ENCODE peak calls at places on chromosomes 13 and 19, in six cellular contexts. V, K, J, Z, A and X are unnamed samples.

GRCh38 chr13:26952551-26953138 is 192.1 kb upstream of the GPR12 start:
- DNase-seq in V (no peak), K (no peak), J (no peak), Z (no peak), A (no peak), X (no peak)

GRCh38 chr13:41383400-41383799 is 72.3 kb downstream of the NAA16 start:
- DNase-seq in V (no peak), K (peak; percentile 43), J (no peak), Z (no peak), A (no peak), X (no peak)

GRCh38 chr19:41175825-41176734 is 16.9 kb upstream of the CYP2S1 start:
- DNase-seq in V (no peak), K (peak; percentile 63), J (peak; percentile 69), Z (peak; percentile 58), A (peak; percentile 40), X (peak; percentile 90)

GRCh38 chr19:4830768-4831265 is 695 bp downstream of the TICAM1 start:
- DNase-seq in V (no peak), K (no peak), J (no peak), Z (no peak), A (no peak), X (peak; percentile 39)

GRCh38 chr19:29770653-29771052 is 41.1 kb upstream of the CCNE1 start:
- DNase-seq in V (no peak), K (no peak), J (no peak), Z (no peak), A (no peak), X (no peak)

GRCh38 chr13:97005631-97006262 is 11.5 kb upstream of the OXGR1 start:
- DNase-seq in V (no peak), K (peak; percentile 59), J (peak; percentile 43), Z (peak; percentile 4), A (no peak), X (peak; percentile 74)

GRCh38 chr13:112722433-112723250 is 32.8 kb downstream of the ATP11A start:
- DNase-seq in V (peak; percentile 66), K (peak; percentile 88), J (peak; percentile 64), Z (peak; percentile 90), A (peak; percentile 79), X (peak; percentile 73)

GRCh38 chr19:39246951-39247669 is 1.5 kb downstream of the IFNL4 start:
- DNase-seq in V (no peak), K (no peak), J (no peak), Z (no peak), A (no peak), X (peak; percentile 20)

GRCh38 chr13:59543418-59543817 is 620.3 kb downstream of the DIAPH3 start:
- DNase-seq in V (no peak), K (no peak), J (no peak), Z (no peak), A (no peak), X (no peak)

GRCh38 chr13:78593652-78594494 is 9.5 kb downstream of the POU4F1 start:
- DNase-seq in V (no peak), K (no peak), J (no peak), Z (no peak), A (no peak), X (no peak)

GRCh38 chr19:7844951-7845350 is 14.9 kb downstream of the EVI5L start:
- DNase-seq in V (no peak), K (no peak), J (no peak), Z (no peak), A (no peak), X (no peak)

GRCh38 chr13:98909016-98909415 is 68.8 kb downstream of the DOCK9 start:
- DNase-seq in V (no peak), K (peak; percentile 35), J (peak; percentile 29), Z (no peak), A (no peak), X (peak; percentile 92)

GRCh38 chr13:65292488-65292901 is 1937.6 kb downstream of the PCDH9 start:
- DNase-seq in V (no peak), K (peak; percentile 73), J (peak; percentile 85), Z (peak; percentile 36), A (no peak), X (peak; percentile 47)

GRCh38 chr19:10317857-10318462 is 2.1 kb upstream of the FDX2 start:
- DNase-seq in V (no peak), K (no peak), J (no peak), Z (no peak), A (no peak), X (no peak)

GRCh38 chr13:79525458-79525857 is 44.5 kb downstream of the NDFIP2 start:
- DNase-seq in V (no peak), K (peak; percentile 59), J (no peak), Z (no peak), A (no peak), X (peak; percentile 68)

GRCh38 chr13:106520205-106521004 is 15.1 kb downstream of the EFNB2 start:
- DNase-seq in V (no peak), K (peak; percentile 68), J (peak; percentile 70), Z (no peak), A (no peak), X (no peak)
- TF ChIP-seq CTCF in V (no peak), K (peak; percentile 57), J (peak; percentile 47), Z (peak; percentile 73), A (peak; percentile 43), X (peak; percentile 34)

DNA sequence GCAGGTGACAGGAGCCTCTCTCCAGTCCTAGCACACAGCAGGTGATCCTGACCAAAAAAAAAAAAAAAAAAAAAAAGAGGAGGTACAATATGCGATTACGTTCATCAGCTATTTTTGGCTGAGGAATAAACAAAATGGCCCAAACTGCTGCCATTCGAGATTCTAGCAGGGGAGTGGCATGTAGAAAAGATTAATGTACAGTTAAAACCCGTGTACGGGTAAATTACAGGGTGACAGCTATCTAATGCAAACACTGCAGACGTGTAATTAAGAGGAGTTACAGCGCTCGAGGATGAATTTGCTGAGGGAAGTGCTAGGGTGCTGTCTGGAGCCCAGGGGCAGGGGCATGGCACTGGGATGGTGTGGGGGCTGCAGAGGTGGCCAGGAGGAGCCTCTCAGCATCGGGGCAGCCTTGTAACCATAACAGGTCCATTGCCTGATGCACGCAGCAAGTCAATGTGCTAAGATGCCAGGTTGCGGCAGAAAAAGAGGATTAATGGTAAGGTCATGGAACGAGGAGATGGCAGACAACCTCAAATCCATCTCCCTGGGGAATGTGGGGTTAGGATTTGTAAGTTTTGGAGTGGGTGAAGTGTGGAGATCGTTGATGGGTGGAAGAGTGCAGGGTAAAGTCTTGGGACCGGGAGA is 17.4 kb downstream of the CHST8 start:
- DNase-seq in V (no peak), K (no peak), J (no peak), Z (no peak), A (no peak), X (no peak)
- H3K4me3 ChIP-seq in V (no peak overlapping the region), K (no peak overlapping the region), J (no peak overlapping the region), Z (no peak overlapping the region), A (no peak overlapping the region), X (no peak overlapping the region)

DNA sequence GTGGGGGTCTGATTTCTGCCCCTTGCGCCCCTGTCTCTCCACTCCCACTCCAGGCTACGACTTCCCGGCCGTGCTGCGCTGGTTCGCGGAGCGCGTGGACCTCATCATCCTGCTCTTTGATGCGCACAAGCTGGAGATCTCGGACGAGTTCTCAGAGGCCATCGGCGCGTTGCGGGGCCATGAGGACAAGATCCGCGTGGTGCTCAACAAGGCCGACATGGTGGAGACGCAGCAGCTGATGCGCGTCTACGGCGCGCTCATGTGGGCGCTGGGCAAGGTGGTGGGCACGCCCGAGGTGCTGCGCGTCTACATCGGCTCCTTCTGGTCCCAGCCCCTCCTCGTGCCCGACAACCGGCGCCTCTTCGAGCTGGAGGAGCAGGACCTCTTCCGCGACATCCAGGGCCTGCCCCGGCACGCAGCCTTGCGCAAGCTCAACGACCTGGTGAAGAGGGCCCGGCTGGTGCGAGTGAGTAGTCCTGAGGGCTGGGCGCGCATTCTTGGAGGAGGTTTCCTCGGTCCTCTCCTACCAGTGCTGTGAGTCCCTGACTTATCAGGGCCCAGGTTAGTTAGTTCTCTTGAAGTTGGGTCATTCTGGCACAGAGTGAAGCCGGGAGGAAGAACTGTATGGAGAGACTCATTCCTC is 12.7 kb downstream of the EHD2 start:
- DNase-seq in V (no peak), K (no peak), J (no peak), Z (no peak), A (no peak), X (peak; percentile 98)
- TF ChIP-seq CTCF in V (no peak), K (no peak), J (no peak), Z (no peak), A (no peak), X (no peak)

DNA sequence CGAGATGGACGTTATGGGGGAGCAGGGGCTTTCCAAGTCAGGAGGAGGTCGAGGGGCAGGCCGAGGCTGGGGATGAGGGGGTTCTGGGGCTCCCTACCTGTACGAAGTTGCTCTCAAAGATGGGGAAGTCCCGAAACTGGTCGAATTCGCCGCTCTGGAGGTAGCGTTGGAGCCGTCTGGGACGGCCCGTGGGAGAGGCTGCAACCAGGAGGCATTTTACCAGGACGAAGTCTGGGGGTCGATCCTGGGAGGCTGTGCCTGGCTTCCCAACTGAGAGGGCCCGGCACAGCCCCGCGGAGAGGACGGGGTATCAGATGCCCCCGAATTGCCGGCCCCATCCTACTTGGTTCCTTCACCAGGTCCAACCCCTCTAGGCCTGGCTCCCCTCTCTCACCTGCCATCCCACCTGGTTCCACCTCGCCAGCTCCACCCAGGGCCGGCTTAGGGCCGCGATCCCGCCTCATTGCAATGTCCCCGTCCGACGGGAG is 527 bp upstream of the EMC10 start:
- DNase-seq in V (no peak), K (no peak), J (no peak), Z (no peak), A (no peak), X (no peak)
- H3K4me3 ChIP-seq in V (peak overlapping the region; percentile 72), K (peak overlapping the region; percentile 10), J (peak overlapping the region; percentile 15), Z (no peak overlapping the region), A (no peak overlapping the region), X (peak overlapping the region; percentile 19)

GRCh38 chr19:17052439-17052838 is 22.8 kb downstream of the HAUS8 start:
- DNase-seq in V (no peak), K (peak; percentile 74), J (peak; percentile 42), Z (no peak), A (peak; percentile 34), X (peak; percentile 62)
- TF ChIP-seq CTCF in V (peak; percentile 32), K (peak; percentile 62), J (peak; percentile 66), Z (peak; percentile 74), A (peak; percentile 36), X (peak; percentile 65)

GRCh38 chr13:30736461-30736860 is 1.1 kb downstream of the ALOX5AP start:
- DNase-seq in V (no peak), K (no peak), J (no peak), Z (no peak), A (no peak), X (no peak)
- H3K4me3 ChIP-seq in V (no peak overlapping the region), K (no peak overlapping the region), J (no peak overlapping the region), Z (no peak overlapping the region), A (no peak overlapping the region), X (no peak overlapping the region)

GRCh38 chr19:13152854-13153626 is 2.8 kb downstream of the IER2 start:
- DNase-seq in V (peak; percentile 93), K (peak; percentile 97), J (peak; percentile 96), Z (peak; percentile 89), A (peak; percentile 97), X (peak; percentile 93)

GRCh38 chr19:13152356-13152853 is 2.2 kb downstream of the IER2 start:
- DNase-seq in V (no peak), K (no peak), J (no peak), Z (no peak), A (no peak), X (no peak)

GRCh38 chr19:13154241-13154778 is 4.1 kb downstream of the IER2 start:
- DNase-seq in V (peak; percentile 68), K (peak; percentile 96), J (peak; percentile 92), Z (peak; percentile 86), A (peak; percentile 98), X (peak; percentile 84)

GRCh38 chr19:13154911-13155471 is 4.8 kb downstream of the IER2 start:
- DNase-seq in V (peak; percentile 50), K (peak; percentile 81), J (peak; percentile 59), Z (no peak), A (peak; percentile 74), X (peak; percentile 91)

GRCh38 chr19:13153627-13154240 is 3.5 kb downstream of the IER2 start:
- DNase-seq in V (peak; percentile 35), K (peak; percentile 49), J (peak; percentile 49), Z (no peak), A (peak; percentile 40), X (no peak)
- TF ChIP-seq CTCF in V (no peak), K (no peak), J (peak; percentile 9), Z (peak; percentile 12), A (no peak), X (no peak)